ENCODE peak calls at places on chromosome 22, in six cellular contexts. One of them, this sample, is unnamed.
A peak's percentile ranks its signal among the peaks of the same experiment; 100 is the strongest.

GRCh38 chr22:50687829-50688228 is 15.2 kb downstream of the SHANK3 start:
- DNase-seq in HCT116: no peak
- DNase-seq in kidney: no peak
- DNase-seq in heart left ventricle: peak; percentile 4
- DNase-seq in A549: no peak
- DNase-seq in fibroblast of lung: no peak
- DNase-seq in this sample: no peak

GRCh38 chr22:40026641-40027040 is 31.9 kb downstream of the FAM83F start:
- DNase-seq in HCT116: no peak
- DNase-seq in kidney: no peak
- DNase-seq in heart left ventricle: no peak
- DNase-seq in A549: no peak
- DNase-seq in fibroblast of lung: no peak
- DNase-seq in this sample: no peak

GRCh38 chr22:40345271-40345670 is 1.0 kb upstream of the ADSL start:
- DNase-seq in HCT116: no peak
- DNase-seq in kidney: no peak
- DNase-seq in heart left ventricle: no peak
- DNase-seq in A549: no peak
- DNase-seq in fibroblast of lung: peak; percentile 52
- DNase-seq in this sample: peak; percentile 12

GRCh38 chr22:49404020-49404419 is 423.7 kb downstream of the BRD1 start:
- DNase-seq in HCT116: no peak
- DNase-seq in kidney: no peak
- DNase-seq in heart left ventricle: no peak
- DNase-seq in A549: no peak
- DNase-seq in fibroblast of lung: no peak
- DNase-seq in this sample: no peak

GRCh38 chr22:33921576-33922181 is 1.4 kb upstream of the LARGE1 start:
- DNase-seq in HCT116: no peak
- DNase-seq in kidney: peak; percentile 91
- DNase-seq in heart left ventricle: peak; percentile 70
- DNase-seq in A549: peak; percentile 8
- DNase-seq in fibroblast of lung: peak; percentile 68
- DNase-seq in this sample: peak; percentile 45

GRCh38 chr22:44633647-44634046 is 68.4 kb upstream of the PRR5 start:
- DNase-seq in HCT116: no peak
- DNase-seq in kidney: no peak
- DNase-seq in heart left ventricle: no peak
- DNase-seq in A549: no peak
- DNase-seq in fibroblast of lung: no peak
- DNase-seq in this sample: no peak

GRCh38 chr22:44098966-44099530 is 74.9 kb downstream of the PARVB start:
- DNase-seq in HCT116: no peak
- DNase-seq in kidney: peak; percentile 37
- DNase-seq in heart left ventricle: no peak
- DNase-seq in A549: no peak
- DNase-seq in fibroblast of lung: no peak
- DNase-seq in this sample: no peak

GRCh38 chr22:49785841-49786451 is 41.7 kb downstream of the BRD1 start:
- DNase-seq in HCT116: no peak
- DNase-seq in kidney: peak; percentile 30
- DNase-seq in heart left ventricle: no peak
- DNase-seq in A549: no peak
- DNase-seq in fibroblast of lung: no peak
- DNase-seq in this sample: no peak

GRCh38 chr22:49322861-49323622 is 504.6 kb downstream of the BRD1 start:
- DNase-seq in HCT116: no peak
- DNase-seq in kidney: peak; percentile 38
- DNase-seq in heart left ventricle: no peak
- DNase-seq in A549: no peak
- DNase-seq in fibroblast of lung: no peak
- DNase-seq in this sample: no peak

GRCh38 chr22:34354071-34354817 is 434.0 kb upstream of the LARGE1 start:
- DNase-seq in HCT116: no peak
- DNase-seq in kidney: no peak
- DNase-seq in heart left ventricle: no peak
- DNase-seq in A549: no peak
- DNase-seq in fibroblast of lung: no peak
- DNase-seq in this sample: no peak

GRCh38 chr22:44522526-44523170 is 24.6 kb upstream of the RTL6 start:
- DNase-seq in HCT116: no peak
- DNase-seq in kidney: no peak
- DNase-seq in heart left ventricle: no peak
- DNase-seq in A549: no peak
- DNase-seq in fibroblast of lung: no peak
- DNase-seq in this sample: no peak

GRCh38 chr22:39360674-39361413 is 11.1 kb downstream of the SYNGR1 start:
- DNase-seq in HCT116: no peak
- DNase-seq in kidney: no peak
- DNase-seq in heart left ventricle: no peak
- DNase-seq in A549: no peak
- DNase-seq in fibroblast of lung: no peak
- DNase-seq in this sample: peak; percentile 22

GRCh38 chr22:25403752-25404471 is 160.6 kb upstream of the GRK3 start:
- DNase-seq in HCT116: no peak
- DNase-seq in kidney: peak; percentile 43
- DNase-seq in heart left ventricle: no peak
- DNase-seq in A549: no peak
- DNase-seq in fibroblast of lung: peak; percentile 32
- DNase-seq in this sample: peak; percentile 25

GRCh38 chr22:18120941-18121340 is 10.3 kb downstream of the TUBA8 start:
- DNase-seq in HCT116: no peak
- DNase-seq in kidney: no peak
- DNase-seq in heart left ventricle: no peak
- DNase-seq in A549: no peak
- DNase-seq in fibroblast of lung: no peak
- DNase-seq in this sample: no peak

GRCh38 chr22:44091021-44091721 is 67.1 kb downstream of the PARVB start:
- DNase-seq in HCT116: peak; percentile 6
- DNase-seq in kidney: peak; percentile 43
- DNase-seq in heart left ventricle: no peak
- DNase-seq in A549: peak; percentile 32
- DNase-seq in fibroblast of lung: peak; percentile 12
- DNase-seq in this sample: peak; percentile 10

GRCh38 chr22:25372000-25372595 is 152.7 kb downstream of the CRYBB2 start:
- DNase-seq in HCT116: no peak
- DNase-seq in kidney: no peak
- DNase-seq in heart left ventricle: no peak
- DNase-seq in A549: no peak
- DNase-seq in fibroblast of lung: no peak
- DNase-seq in this sample: no peak

DNA sequence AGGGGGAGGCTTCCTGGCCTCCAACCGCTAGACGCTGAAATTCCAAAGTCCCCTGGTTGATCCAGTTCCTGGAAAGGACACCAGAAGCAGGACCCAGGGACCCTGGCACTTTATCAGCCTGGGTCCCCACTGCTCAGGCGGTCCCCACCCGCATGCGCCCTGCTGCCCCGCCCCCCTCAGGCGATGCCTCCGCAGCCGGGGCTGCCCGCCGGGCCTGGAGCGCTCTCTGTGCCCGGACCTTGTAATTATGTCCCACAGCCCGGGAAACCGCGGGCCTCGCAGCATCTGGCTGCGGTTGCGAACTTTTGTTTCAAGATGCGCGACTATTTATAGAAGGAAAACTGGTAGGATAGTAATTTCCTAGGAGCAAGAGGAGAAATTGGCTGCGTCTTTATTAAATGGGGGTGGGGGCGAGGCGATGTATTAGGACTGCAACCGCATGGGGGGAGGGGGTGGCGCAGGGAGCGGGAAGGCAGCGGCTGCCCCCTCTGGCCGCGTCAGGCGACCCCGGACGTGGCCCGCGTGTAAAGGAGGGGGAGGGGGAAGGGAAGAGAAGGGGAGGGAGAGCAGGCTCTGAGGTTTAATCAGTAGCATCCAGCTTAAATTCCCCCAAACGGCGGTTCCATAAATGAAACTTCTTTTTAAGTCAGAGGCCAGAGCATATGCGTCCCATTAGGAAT is 6.1 kb downstream of the WNT7B start:
- DNase-seq in HCT116: no peak
- DNase-seq in kidney: no peak
- DNase-seq in heart left ventricle: no peak
- DNase-seq in A549: no peak
- DNase-seq in fibroblast of lung: peak; percentile 72
- DNase-seq in this sample: peak; percentile 74
- TF ChIP-seq CTCF in HCT116: no peak
- TF ChIP-seq CTCF in kidney: no peak
- TF ChIP-seq CTCF in heart left ventricle: no peak
- TF ChIP-seq CTCF in A549: no peak
- TF ChIP-seq CTCF in fibroblast of lung: no peak
- TF ChIP-seq CTCF in this sample: no peak

DNA sequence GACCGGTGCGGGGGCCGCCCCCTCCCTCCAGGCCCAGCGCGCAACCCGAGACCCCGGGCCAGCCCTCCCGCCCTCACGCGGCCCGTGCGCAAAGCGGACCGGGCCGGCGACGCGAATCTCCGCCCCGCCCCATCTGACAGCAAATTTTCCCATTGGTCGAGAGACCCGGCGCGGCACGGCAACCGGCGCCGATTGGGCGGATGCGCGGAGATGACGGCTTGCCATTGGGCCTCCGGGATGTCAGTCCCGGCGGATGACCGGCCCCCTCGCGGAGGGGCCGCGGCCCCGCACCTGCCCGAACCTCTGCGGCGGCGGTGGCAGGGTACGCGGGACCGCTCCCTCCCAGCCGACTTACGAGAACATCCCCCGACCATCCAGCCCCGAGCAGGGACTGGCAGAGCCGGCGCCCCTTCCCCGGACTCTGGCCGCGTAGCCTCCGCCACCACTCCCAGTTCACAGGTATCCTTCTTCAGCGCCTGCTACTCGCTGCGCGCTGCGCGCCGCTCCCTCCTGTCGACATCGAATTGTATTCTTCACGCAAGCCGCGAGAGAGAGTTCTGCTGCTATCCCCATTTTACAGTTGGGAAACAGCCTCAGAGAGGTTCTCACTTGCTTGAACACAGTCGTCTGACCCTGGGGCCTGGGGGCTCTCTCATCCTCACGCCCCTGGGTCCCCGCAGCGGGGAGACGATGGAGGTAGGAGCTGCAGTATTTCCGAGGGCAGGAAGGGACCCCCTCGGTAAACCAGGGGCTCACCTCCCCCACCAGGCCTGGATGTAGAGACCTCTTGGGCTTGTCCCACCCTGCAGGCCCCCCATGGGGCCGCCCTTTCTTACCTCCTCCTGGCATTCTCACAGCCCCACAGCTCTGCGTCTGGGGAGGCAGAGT is at the start of gene ARVCF:
- DNase-seq in HCT116: peak; percentile 85
- DNase-seq in kidney: peak; percentile 97
- DNase-seq in heart left ventricle: peak; percentile 95
- DNase-seq in A549: peak; percentile 95
- DNase-seq in fibroblast of lung: peak; percentile 88
- DNase-seq in this sample: peak; percentile 87
- TF ChIP-seq CTCF in HCT116: peak; percentile 11
- TF ChIP-seq CTCF in kidney: peak; percentile 12
- TF ChIP-seq CTCF in heart left ventricle: peak; percentile 21
- TF ChIP-seq CTCF in A549: no peak
- TF ChIP-seq CTCF in fibroblast of lung: no peak
- TF ChIP-seq CTCF in this sample: no peak

GRCh38 chr22:19955241-19956128 is 13.9 kb upstream of the TXNRD2 start:
- DNase-seq in HCT116: no peak
- DNase-seq in kidney: peak; percentile 54
- DNase-seq in heart left ventricle: no peak
- DNase-seq in A549: no peak
- DNase-seq in fibroblast of lung: no peak
- DNase-seq in this sample: no peak

GRCh38 chr22:19958083-19959042 is 16.7 kb upstream of the TXNRD2 start:
- DNase-seq in HCT116: no peak
- DNase-seq in kidney: peak; percentile 60
- DNase-seq in heart left ventricle: no peak
- DNase-seq in A549: no peak
- DNase-seq in fibroblast of lung: peak; percentile 33
- DNase-seq in this sample: no peak

GRCh38 chr22:19959587-19960490 is 18.2 kb upstream of the TXNRD2 start:
- DNase-seq in HCT116: no peak
- DNase-seq in kidney: peak; percentile 75
- DNase-seq in heart left ventricle: no peak
- DNase-seq in A549: no peak
- DNase-seq in fibroblast of lung: no peak
- DNase-seq in this sample: no peak

GRCh38 chr22:19959043-19959586 is 17.5 kb upstream of the TXNRD2 start:
- DNase-seq in HCT116: peak; percentile 65
- DNase-seq in kidney: peak; percentile 96
- DNase-seq in heart left ventricle: peak; percentile 77
- DNase-seq in A549: no peak
- DNase-seq in fibroblast of lung: peak; percentile 76
- DNase-seq in this sample: peak; percentile 58

DNA sequence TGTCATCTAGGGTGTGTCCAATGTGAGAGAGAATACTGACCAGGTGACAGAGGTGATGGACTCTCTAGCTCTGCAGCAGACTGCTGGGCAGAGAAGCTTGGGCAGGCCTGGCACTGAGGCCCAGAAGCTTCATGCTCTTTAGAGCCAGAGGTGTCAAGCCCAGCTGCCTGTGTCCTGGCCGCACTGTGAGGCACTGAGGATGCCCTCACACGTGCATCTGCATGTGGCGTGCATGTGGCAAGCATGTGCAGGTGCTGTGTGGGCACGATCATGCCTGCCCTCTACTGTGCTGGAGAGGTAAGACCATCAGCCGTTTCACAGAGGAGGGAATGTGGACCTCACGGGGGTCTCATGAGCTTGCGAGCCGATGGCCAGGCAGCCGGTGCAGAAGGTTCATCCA is 15.8 kb upstream of the TXNRD2 start:
- DNase-seq in HCT116: no peak
- DNase-seq in kidney: peak; percentile 64
- DNase-seq in heart left ventricle: no peak
- DNase-seq in A549: no peak
- DNase-seq in fibroblast of lung: no peak
- DNase-seq in this sample: no peak
- TF ChIP-seq CTCF in HCT116: no peak
- TF ChIP-seq CTCF in kidney: no peak
- TF ChIP-seq CTCF in heart left ventricle: no peak
- TF ChIP-seq CTCF in A549: no peak
- TF ChIP-seq CTCF in fibroblast of lung: no peak
- TF ChIP-seq CTCF in this sample: peak; percentile 7

DNA sequence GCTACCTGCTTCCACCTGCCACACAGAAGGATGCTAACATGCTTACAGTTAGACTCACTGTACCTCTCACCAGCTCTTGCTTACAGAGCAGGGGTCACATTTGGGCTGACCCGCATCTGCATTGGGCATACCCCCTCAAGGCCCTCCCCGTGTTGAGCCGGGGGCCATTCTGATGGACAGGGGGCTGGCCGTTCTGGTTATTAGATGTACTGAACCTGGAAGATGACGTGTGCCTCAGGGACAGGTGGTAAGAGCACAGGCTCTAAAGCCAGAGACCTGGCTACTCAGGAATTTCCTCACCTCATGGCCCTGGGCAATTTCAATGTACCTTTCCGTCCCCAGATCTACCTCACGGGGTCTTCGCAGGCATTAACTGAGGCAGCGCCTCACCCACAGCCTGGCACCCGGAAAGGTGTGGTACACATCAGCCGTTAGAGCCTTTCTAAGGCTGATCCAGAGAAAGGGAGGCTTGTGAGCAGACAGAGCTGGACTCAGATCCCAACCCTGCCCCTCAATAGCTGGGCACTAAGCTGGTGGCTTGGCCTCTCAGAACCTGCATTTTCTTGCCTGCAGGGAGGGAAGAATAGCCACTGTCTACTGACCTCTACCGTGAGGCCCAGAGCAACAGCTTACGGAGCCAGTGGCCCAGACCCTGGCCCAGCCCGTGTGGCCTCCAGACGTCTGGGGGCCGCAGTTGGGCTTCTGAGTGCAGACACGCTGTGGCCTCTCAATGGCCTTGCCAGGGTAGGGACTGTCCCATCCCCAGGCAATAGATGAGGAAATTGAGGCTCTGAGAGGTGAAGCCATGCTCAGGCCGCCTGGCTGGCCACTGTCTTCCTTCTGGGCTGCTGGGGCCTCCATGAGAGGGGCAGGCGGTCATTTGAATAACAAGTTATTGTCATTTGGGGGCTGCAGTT is 100.6 kb downstream of the MORC2 start:
- DNase-seq in HCT116: no peak
- DNase-seq in kidney: no peak
- DNase-seq in heart left ventricle: peak; percentile 1
- DNase-seq in A549: no peak
- DNase-seq in fibroblast of lung: no peak
- DNase-seq in this sample: no peak
- TF ChIP-seq CTCF in HCT116: no peak
- TF ChIP-seq CTCF in kidney: no peak
- TF ChIP-seq CTCF in heart left ventricle: no peak
- TF ChIP-seq CTCF in A549: no peak
- TF ChIP-seq CTCF in fibroblast of lung: no peak
- TF ChIP-seq CTCF in this sample: no peak